ENCODE peak calls at places on chromosomes 7 and 10, in nine cellular contexts. J is GM12865, V is BJ, E is foreskin fibroblast, K is fibroblast of pulmonary artery, A is lower lobe of right lung, N is IMR-90, H is heart left ventricle, W is H1. T is an unnamed sample.

GRCh38 chr7:108611268-108611667 is 41.6 kb downstream of the DNAJB9 start:
- DNase-seq in A (no peak), E (no peak), J (no peak), W (no peak), N (no peak), K (no peak), V (no peak), H (no peak), T (no peak)

GRCh38 chr10:124090630-124091209 is 2.7 kb downstream of the CHST15 start:
- DNase-seq in E (no peak), W (no peak), V (no peak), N (no peak), K (no peak), A (peak), J (no peak), H (no peak), T (no peak)

GRCh38 chr10:81680374-81680773 is 194.6 kb upstream of the NRG3 start:
- DNase-seq in E (no peak), J (no peak), V (no peak), H (no peak), K (no peak), A (no peak), N (no peak), W (no peak), T (no peak)

GRCh38 chr7:95804090-95804489 is 31.7 kb downstream of the DYNC1I1 start:
- DNase-seq in E (no peak), V (no peak), A (no peak), K (no peak), W (no peak), J (no peak), H (no peak), N (no peak), T (no peak)

GRCh38 chr10:36256905-36257304 is 614.8 kb upstream of the FZD8 start:
- DNase-seq in H (no peak), W (no peak), J (no peak), N (peak), K (peak), A (no peak), V (no peak), E (peak), T (no peak)

GRCh38 chr10:121781101-121781500 is 146.7 kb downstream of the ATE1 start:
- DNase-seq in J (no peak), N (no peak), A (no peak), K (no peak), E (no peak), H (no peak), V (no peak), W (peak), T (no peak)

GRCh38 chr10:121618906-121619305 is 20.7 kb upstream of the FGFR2 start:
- DNase-seq in A (no peak), V (no peak), H (no peak), J (no peak), W (no peak), E (no peak), K (no peak), N (no peak), T (no peak)

GRCh38 chr10:86289577-86289868 is 77.1 kb downstream of the GRID1 start:
- DNase-seq in E (no peak), A (no peak), W (no peak), H (no peak), N (no peak), V (no peak), J (no peak), K (no peak), T (no peak)

GRCh38 chr10:90504172-90504571 is 353.7 kb downstream of the HTR7 start:
- DNase-seq in E (no peak), H (no peak), N (no peak), W (no peak), A (no peak), V (no peak), J (no peak), K (no peak), T (no peak)
- TF ChIP-seq CTCF in E (no peak), H (no peak), N (no peak), W (no peak), A (no peak), V (no peak), J (no peak), K (no peak), T (no peak)

GRCh38 chr7:100873599-100874299 is 1.2 kb upstream of the SRRT start:
- DNase-seq in J (no peak), A (no peak), N (no peak), W (no peak), K (no peak), H (no peak), E (peak), V (no peak), T (no peak)
- H3K4me3 ChIP-seq in J (peak), A (peak), N (no peak), W (peak), K (no peak), H (peak), E (no peak), V (no peak), T (no peak)

DNA sequence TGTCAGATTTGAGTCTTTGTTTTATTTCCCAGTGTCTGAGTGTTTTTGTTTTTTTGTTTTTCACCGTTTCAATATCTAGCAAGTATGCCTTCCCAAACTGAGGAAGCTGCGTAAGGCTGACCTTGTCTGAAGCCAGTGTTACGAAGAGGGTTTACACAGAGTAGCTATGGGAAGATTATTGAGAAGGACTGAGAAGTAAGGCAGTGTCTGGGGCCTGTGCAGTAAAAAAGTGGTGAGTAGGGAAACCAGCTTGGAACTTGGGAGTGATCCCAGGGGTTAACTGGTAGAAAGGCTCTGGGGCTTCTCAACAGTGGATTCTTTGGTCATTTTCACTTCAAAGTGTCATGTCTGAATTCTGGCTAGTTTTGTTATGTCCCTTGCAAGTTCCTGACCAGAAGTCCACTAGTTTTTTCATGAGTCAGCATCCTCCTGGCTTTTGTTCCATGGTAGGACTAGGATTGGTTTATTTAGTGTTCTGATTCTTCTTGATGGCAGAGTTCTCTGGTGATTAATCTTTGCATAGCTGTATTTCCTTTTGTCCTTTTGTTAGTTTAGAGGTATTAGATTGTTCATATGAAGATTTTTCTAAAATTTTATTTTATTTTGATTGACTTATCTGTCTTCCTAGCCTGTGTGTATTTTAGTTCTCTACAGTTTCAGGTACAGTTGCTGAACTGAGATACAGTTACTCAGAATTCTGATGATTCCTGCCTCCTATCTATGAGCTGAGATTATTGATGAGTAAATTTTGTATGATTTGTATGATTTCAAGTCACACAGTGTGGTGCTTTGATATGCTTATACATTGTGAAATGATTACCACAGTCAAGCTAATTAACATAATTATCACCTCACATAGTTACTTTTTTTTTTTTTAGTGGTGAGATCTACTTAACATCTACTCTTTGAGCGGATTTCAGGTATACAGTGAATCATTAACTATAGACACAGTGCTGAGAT is 19.0 kb downstream of the GARS1 start:
- DNase-seq in V (no peak), J (no peak), W (no peak), N (no peak), K (peak), E (no peak), H (no peak), A (no peak), T (peak)
- TF ChIP-seq CTCF in V (no peak), J (no peak), W (no peak), N (no peak), K (no peak), E (no peak), H (no peak), A (no peak), T (no peak)

DNA sequence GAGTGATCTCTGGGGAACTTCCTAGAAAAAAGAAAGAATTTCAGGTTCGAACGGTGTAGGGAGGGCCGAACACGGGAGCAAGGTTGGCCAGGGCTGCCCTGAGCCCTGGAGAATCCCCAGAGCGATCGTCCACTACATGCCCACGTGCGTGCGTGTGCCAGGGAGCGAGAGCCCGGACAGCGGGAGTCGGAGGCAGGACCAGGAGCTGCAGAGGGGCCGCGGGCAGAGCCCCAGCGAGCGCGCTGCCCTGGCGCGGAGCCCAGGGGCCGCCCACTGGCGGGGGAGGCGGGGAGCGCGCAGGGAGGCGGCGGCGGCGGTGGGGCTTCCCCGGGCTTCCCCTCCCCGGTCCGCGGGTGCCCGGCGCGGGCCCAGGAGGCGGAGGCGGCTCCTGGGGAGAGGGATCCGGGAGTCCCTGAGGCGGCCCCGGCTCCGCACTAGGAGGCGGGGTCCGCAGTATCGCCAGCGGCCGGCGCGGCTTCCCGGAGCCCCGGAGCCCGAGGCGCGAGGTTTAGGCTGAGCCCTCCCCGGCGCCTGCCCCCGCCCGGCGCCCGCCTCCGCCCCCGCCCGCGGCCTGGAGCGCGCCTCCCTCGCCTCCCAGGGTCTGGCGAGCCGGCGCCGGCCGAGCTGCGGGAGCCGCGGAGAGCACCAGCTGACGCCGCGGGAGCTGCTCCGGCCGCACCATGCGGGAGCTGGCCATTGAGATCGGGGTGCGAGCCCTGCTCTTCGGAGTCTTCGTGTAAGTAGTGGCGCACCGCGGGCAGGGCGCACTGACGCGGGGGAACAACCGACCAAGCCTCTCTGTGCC is at the start of gene PLPP4:
- DNase-seq in V (no peak), H (no peak), W (no peak), N (no peak), A (no peak), J (no peak), K (peak), E (no peak), T (peak)
- H3K4me3 ChIP-seq in V (peak), H (peak), W (peak), N (no peak), A (peak), J (no peak), K (peak), E (peak), T (peak)

T was measured in astrocyte of the spinal cord.